ENCODE peak calls at places on chromosomes 11 and 22, in six cellular contexts. S is COR-L47, U is cardiac muscle cell, I is H1, B is T follicular helper cell, V is substantia nigra. R is an unnamed sample.

GRCh38 chr11:125345706-125346561 is 150.1 kb downstream of the FEZ1 start:
- DNase-seq in S (peak), U (peak), I (peak), B (peak), V (peak), R (no peak)

GRCh38 chr11:103959279-103959930 is 77.0 kb upstream of the DDI1 start:
- DNase-seq in S (no peak), U (peak), I (no peak), B (no peak), V (no peak), R (no peak)

GRCh38 chr11:12185914-12186313 is 75.5 kb downstream of the MICAL2 start:
- DNase-seq in S (no peak), U (peak), I (no peak), B (no peak), V (no peak), R (peak)

GRCh38 chr22:19889951-19890350 is 35.3 kb upstream of the GNB1L start:
- DNase-seq in S (no peak), U (no peak), I (no peak), B (peak), V (no peak), R (no peak)

GRCh38 chr22:41469218-41469851 is 418 bp downstream of the ACO2 start:
- DNase-seq in S (no peak), U (peak), I (no peak), B (no peak), V (no peak), R (no peak)

GRCh38 chr11:44626645-44627044 is 61.2 kb downstream of the CD82 start:
- DNase-seq in S (no peak), U (no peak), I (no peak), B (no peak), V (no peak), R (no peak)

GRCh38 chr11:111691176-111691575 is 75.0 kb downstream of the PPP2R1B start:
- DNase-seq in S (no peak), U (no peak), I (no peak), B (no peak), V (no peak), R (no peak)

GRCh38 chr22:18000441-18001039 is 23.8 kb downstream of the MICAL3 start:
- DNase-seq in S (no peak), U (peak), I (peak), B (no peak), V (no peak), R (no peak)

GRCh38 chr11:111992456-111992855 is 32.8 kb upstream of the DLAT start:
- DNase-seq in S (no peak), U (no peak), I (no peak), B (no peak), V (no peak), R (no peak)

GRCh38 chr11:78749243-78749730 is 174.6 kb upstream of the NARS2 start:
- DNase-seq in S (no peak), U (no peak), I (no peak), B (no peak), V (no peak), R (no peak)

R was measured in SK-N-MC.